ENCODE peak calls at places on chromosomes 12 and 14, in six cellular contexts. G, I, N, P, K and C are unnamed samples.

GRCh38 chr14:51395361-51395849 is 155.4 kb downstream of the TMX1 start:
- DNase-seq in K (peak), I (peak), G (no peak), N (peak), P (peak), C (peak)

GRCh38 chr14:106738075-106738474 is 1211.7 kb downstream of the TMEM121 start:
- DNase-seq in N (no peak), G (no peak), P (no peak), K (no peak), I (no peak), C (no peak)

GRCh38 chr14:101823511-101824120 is 62.1 kb downstream of the PPP2R5C start:
- DNase-seq in K (peak), I (no peak), P (peak), G (peak), N (no peak), C (peak)

GRCh38 chr12:75969768-75970167 is 61.8 kb downstream of the PHLDA1 start:
- DNase-seq in N (no peak), P (no peak), G (no peak), K (no peak), I (no peak), C (no peak)

GRCh38 chr12:6200266-6201198 is at the start of gene CD9:
- DNase-seq in K (peak), N (peak), P (peak), G (peak), I (peak), C (peak)

GRCh38 chr12:98578821-98579220 is 14.7 kb upstream of the SLC25A3 start:
- DNase-seq in N (no peak), I (no peak), P (no peak), G (no peak), K (no peak), C (peak)

GRCh38 chr12:108618079-108618952 is 15.4 kb downstream of the SELPLG start:
- DNase-seq in N (peak), I (peak), K (peak), P (peak), G (peak), C (peak)

GRCh38 chr14:102870994-102871831 is 51.2 kb upstream of the AMN start:
- DNase-seq in P (no peak), N (no peak), I (peak), G (no peak), K (no peak), C (no peak)

GRCh38 chr12:131432532-131433260 is 278.2 kb upstream of the SFSWAP start:
- DNase-seq in G (peak), N (no peak), K (no peak), I (no peak), P (no peak), C (no peak)

GRCh38 chr14:55957950-55958349 is 160.3 kb upstream of the PELI2 start:
- DNase-seq in K (no peak), I (no peak), N (no peak), P (no peak), G (no peak), C (no peak)

GRCh38 chr12:118190266-118190665 is 54.3 kb downstream of the PEBP1 start:
- DNase-seq in N (no peak), G (no peak), P (peak), I (no peak), K (peak), C (peak)

GRCh38 chr14:104954746-104955395 is 23.3 kb downstream of the AHNAK2 start:
- DNase-seq in N (no peak), G (no peak), K (no peak), I (no peak), P (no peak), C (no peak)

GRCh38 chr12:105257321-105257728 is 21.4 kb upstream of the APPL2 start:
- DNase-seq in G (no peak), I (no peak), P (peak), K (peak), N (no peak), C (peak)

GRCh38 chr14:81579115-81579514 is 45.5 kb upstream of the SEL1L start:
- DNase-seq in K (no peak), I (no peak), G (no peak), N (no peak), P (no peak), C (no peak)

DNA sequence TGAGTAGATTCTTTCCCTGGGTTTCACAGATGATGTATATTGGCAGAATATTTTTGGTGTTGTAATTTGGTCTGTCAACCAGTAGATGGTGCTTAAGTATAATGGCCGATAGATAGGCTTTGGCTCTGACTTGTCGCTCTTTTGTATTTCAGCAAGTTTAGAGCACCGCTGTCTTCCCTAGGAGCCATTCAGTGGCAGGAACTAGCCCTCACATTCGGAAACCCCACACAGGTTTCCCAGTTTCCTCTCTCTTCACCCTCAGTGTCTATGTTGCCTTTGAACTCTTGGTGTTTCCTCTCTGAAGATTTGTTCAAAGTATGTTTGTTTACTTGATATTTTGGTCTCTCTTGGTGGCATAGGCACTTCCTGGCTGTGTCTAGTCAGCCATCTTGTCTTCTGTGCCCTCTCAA is 102.2 kb downstream of the GPHN start:
- DNase-seq in I (no peak), G (no peak), N (no peak), K (no peak), P (peak), C (no peak)
- TF ChIP-seq CTCF in I (peak), G (peak), N (no peak), K (peak), P (peak), C (peak)

DNA sequence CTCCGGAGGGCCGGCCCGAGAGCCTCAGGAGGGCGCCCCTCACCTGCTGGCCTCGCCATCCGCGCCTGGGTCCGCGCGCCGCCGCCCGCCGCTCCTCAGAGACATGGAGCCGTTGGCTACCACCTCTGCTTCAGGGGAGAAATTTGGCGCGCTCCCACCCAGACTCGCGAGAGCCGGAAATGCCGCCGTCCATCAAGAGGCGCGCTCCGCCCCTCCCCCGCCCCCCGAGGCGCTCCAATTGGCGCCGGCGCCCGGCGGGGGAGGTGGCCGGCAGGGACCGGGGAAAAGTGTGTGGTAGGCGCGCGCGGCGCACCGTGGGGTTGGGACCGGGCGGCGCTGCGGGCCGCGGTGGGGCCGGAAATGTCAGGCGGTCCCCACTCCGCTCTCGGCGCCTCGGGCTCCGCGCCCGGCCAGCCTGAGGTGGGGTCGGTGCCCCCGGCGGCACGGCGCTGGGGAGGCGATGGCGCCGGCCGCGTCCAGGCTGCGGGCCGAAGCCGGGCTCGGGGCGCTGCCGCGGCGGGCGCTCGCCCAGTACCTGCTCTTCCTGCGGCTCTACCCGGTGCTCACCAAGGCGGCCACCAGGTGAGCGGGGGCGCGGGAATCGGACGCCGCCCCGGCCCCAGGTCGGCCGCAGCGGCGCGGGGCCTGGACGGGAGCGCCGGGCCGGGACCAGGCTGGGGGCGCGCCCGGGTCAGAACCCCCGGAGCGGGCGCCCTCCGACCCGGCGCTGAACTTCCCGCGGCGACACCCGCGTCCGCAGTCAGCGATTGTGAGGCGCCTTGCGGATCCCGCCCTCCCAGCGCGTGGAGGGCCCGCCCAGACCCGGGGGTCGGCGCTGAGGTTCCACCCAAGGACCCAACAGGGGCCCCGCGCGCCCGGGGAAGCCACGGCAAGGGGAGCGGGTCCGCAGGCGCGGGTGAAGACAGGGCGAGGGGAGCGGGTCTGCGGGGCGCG is at the start of the genes POLE and PXMP2:
- DNase-seq in K (peak), P (peak), I (peak), G (peak), N (peak), C (peak)
- TF ChIP-seq CTCF in K (no peak), P (no peak), I (no peak), G (no peak), N (peak), C (no peak)

GRCh38 chr12:29521951-29522350 is 24.5 kb upstream of the OVCH1 start:
- DNase-seq in N (no peak), K (peak), G (no peak), P (peak), I (no peak), C (no peak)
- TF ChIP-seq CTCF in N (no peak), K (no peak), G (no peak), P (no peak), I (no peak), C (no peak)

GRCh38 chr12:94329366-94329765 is 130.3 kb downstream of the CEP83 start:
- DNase-seq in G (no peak), N (no peak), P (no peak), K (peak), I (no peak), C (peak)
- TF ChIP-seq CTCF in G (no peak), N (no peak), P (no peak), K (peak), I (peak), C (peak)

GRCh38 chr14:67425603-67426002 is 13.6 kb upstream of the PLEK2 start:
- DNase-seq in N (peak), G (no peak), P (no peak), K (no peak), I (no peak), C (no peak)

GRCh38 chr14:67426161-67426560 is 14.2 kb upstream of the PLEK2 start:
- DNase-seq in G (no peak), N (peak), P (no peak), K (no peak), I (no peak), C (no peak)

GRCh38 chr14:67428501-67429031 is 16.6 kb upstream of the PLEK2 start:
- DNase-seq in K (peak), N (peak), I (no peak), G (no peak), P (peak), C (peak)

GRCh38 chr14:67424539-67424938 is 12.6 kb upstream of the PLEK2 start:
- DNase-seq in G (no peak), K (no peak), N (peak), I (no peak), P (no peak), C (no peak)

DNA sequence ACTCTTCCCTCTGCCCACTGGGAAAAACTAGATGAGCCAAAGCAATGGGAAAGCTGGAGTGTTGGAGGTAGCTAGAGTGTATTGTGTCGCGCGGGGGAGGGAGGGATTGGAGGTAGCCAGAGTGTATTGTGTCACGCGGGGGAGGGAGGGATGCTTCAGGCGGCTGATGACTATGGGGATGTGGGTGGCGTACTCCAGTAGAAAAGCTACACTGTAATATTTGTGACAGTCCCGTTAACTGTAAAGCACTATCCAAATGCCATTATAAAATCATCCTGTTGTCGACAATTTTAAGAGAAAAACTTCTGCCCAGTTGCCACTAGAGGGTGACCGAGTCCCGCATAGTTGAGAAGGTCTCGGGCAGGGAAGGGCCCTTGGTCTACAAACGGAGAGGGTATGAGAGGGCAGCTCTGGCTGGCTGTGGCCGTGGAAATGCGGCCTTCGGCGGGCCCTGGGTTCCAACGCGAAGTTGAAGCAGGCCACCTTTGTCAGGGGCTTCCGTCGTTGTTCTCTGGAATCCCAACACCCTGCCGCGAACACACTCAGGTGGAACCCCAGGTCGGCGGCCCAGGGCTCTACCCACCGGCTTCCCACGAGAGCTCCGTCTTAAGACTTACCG is 15.1 kb upstream of the PLEK2 start:
- DNase-seq in I (peak), P (peak), N (peak), K (peak), G (peak), C (peak)
- TF ChIP-seq CTCF in I (peak), P (peak), N (peak), K (peak), G (peak), C (peak)

DNA sequence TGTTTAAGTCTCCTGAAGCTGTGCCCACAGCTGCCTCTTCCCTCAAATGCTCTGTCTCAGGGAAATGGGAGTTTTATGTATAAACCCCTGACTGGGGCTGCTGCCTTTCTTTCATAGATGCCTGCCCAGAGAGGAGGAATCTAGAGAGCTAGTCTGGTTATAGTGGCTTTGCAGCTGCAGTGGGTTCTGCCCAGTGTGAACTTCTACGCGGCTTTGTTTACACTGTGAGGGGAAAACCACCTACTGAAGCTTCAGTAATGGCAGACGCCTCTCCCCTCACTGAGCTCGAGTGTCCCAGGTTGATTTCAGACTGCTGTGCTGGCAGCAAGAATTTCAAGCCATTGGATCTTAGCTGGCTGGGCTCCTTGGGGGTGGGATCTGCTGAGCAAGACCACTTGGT is 36.9 kb downstream of the SCYL2 start:
- DNase-seq in N (no peak), P (no peak), G (no peak), K (no peak), I (no peak), C (no peak)
- TF ChIP-seq CTCF in N (no peak), P (no peak), G (no peak), K (no peak), I (no peak), C (no peak)